ENCODE peak calls at places on chromosomes 1 and 21, in four cellular contexts. V is cardiac septum, X is GM04504, Z is breast epithelium. T is an unnamed sample.

GRCh38 chr1:162982364-162982763 is 86.8 kb upstream of the RGS4 start:
- DNase-seq in Z (no peak), V (no peak), X (no peak), T (no peak)

GRCh38 chr1:35452086-35452485 is 105.1 kb downstream of the KIAA0319L start:
- DNase-seq in Z (peak), X (peak), V (peak), T (peak)

GRCh38 chr1:4830756-4831155 is 176.3 kb downstream of the AJAP1 start:
- DNase-seq in V (no peak), Z (no peak), X (no peak), T (no peak)

GRCh38 chr1:183653876-183654451 is 848 bp upstream of the APOBEC4 start:
- DNase-seq in X (no peak), V (no peak), Z (no peak), T (no peak)

GRCh38 chr1:93713247-93713764 is 31.7 kb upstream of the BCAR3 start:
- DNase-seq in X (no peak), Z (no peak), V (no peak), T (no peak)

GRCh38 chr1:79519084-79519760 is 512.7 kb upstream of the ADGRL4 start:
- DNase-seq in V (no peak), Z (no peak), X (no peak), T (no peak)

GRCh38 chr1:32742132-32742947 is 39.8 kb upstream of the SYNC start:
- DNase-seq in X (no peak), Z (peak), V (no peak), T (no peak)

GRCh38 chr1:187680823-187681222 is 852.1 kb downstream of the PLA2G4A start:
- DNase-seq in X (no peak), V (no peak), Z (no peak), T (no peak)

GRCh38 chr1:166927701-166928100 is 47.6 kb downstream of the ILDR2 start:
- DNase-seq in X (no peak), Z (no peak), V (no peak), T (no peak)

GRCh38 chr1:203673550-203674411 is 47.1 kb downstream of the ATP2B4 start:
- DNase-seq in Z (peak), V (no peak), X (peak), T (peak)

GRCh38 chr1:26391450-26391849 is 18.9 kb upstream of the ZNF683 start:
- DNase-seq in Z (no peak), V (no peak), X (peak), T (no peak)

GRCh38 chr1:85295006-85295431 is 18.6 kb upstream of the BCL10 start:
- DNase-seq in V (no peak), X (no peak), Z (no peak), T (peak)

GRCh38 chr1:63665824-63666223 is 72.6 kb downstream of the PGM1 start:
- DNase-seq in X (no peak), V (no peak), Z (no peak), T (no peak)

GRCh38 chr1:44636711-44637589 is 37.3 kb downstream of the TMEM53 start:
- DNase-seq in V (no peak), Z (no peak), X (no peak), T (no peak)

GRCh38 chr1:172902200-172902599 is 148.5 kb downstream of the TNFSF18 start:
- DNase-seq in Z (no peak), X (no peak), V (no peak), T (no peak)

GRCh38 chr1:37159102-37159501 is 124.8 kb upstream of the GRIK3 start:
- DNase-seq in V (peak), X (no peak), Z (no peak), T (no peak)

GRCh38 chr21:36257657-36258056 is 62.3 kb upstream of the MORC3 start:
- DNase-seq in Z (no peak), V (no peak), X (no peak), T (no peak)

GRCh38 chr1:47386268-47386667 is 29.8 kb upstream of the FOXE3 start:
- DNase-seq in Z (no peak), V (no peak), X (no peak), T (no peak)

GRCh38 chr1:25055045-25055780 is 125.1 kb upstream of the RUNX3 start:
- DNase-seq in Z (no peak), X (no peak), V (no peak), T (no peak)

GRCh38 chr21:31382060-31382459 is 38.0 kb upstream of the TIAM1 start:
- DNase-seq in V (no peak), X (no peak), Z (no peak), T (no peak)